ENCODE peak calls at places on chromosome 21, in nine cellular contexts. V, L, E, Y, I, W, H, K and R are unnamed samples.

GRCh38 chr21:37734846-37735245 is 181.4 kb downstream of the KCNJ6 start:
- DNase-seq in E (no peak), H (no peak), Y (no peak), I (no peak), L (no peak), W (no peak), K (no peak), V (no peak), R (no peak)

GRCh38 chr21:34743831-34744230 is 75.0 kb downstream of the CLIC6 start:
- DNase-seq in Y (no peak), K (no peak), L (no peak), H (peak), V (peak), I (peak), W (no peak), E (no peak), R (peak)

GRCh38 chr21:21183092-21183491 is 184.9 kb downstream of the NCAM2 start:
- DNase-seq in I (no peak), Y (no peak), W (no peak), K (no peak), H (no peak), L (no peak), V (no peak), E (no peak), R (no peak)

GRCh38 chr21:34885125-34885524 is 164.0 kb downstream of the RUNX1 start:
- DNase-seq in I (no peak), H (no peak), V (no peak), Y (no peak), W (no peak), E (no peak), L (no peak), K (no peak), R (no peak)

GRCh38 chr21:32572574-32573420 is 12.5 kb downstream of the TCP10L start:
- DNase-seq in E (no peak), V (no peak), I (peak), W (no peak), H (peak), Y (no peak), L (no peak), K (no peak), R (no peak)

GRCh38 chr21:45811136-45811535 is 167.6 kb downstream of the PCBP3 start:
- DNase-seq in L (no peak), K (no peak), Y (no peak), I (no peak), E (no peak), H (no peak), V (no peak), W (no peak), R (no peak)

GRCh38 chr21:34599534-34600101 is 15.3 kb downstream of the RCAN1 start:
- DNase-seq in K (no peak), V (no peak), E (peak), H (no peak), Y (no peak), W (no peak), I (no peak), L (no peak), R (peak)

GRCh38 chr21:37767984-37768383 is 148.3 kb downstream of the KCNJ6 start:
- DNase-seq in E (no peak), W (no peak), Y (no peak), K (no peak), I (no peak), H (peak), V (no peak), L (no peak), R (peak)

GRCh38 chr21:45120975-45121374 is 46.6 kb downstream of the ADARB1 start:
- DNase-seq in L (no peak), W (no peak), K (no peak), I (no peak), E (no peak), V (no peak), Y (peak), H (no peak), R (no peak)

GRCh38 chr21:32163386-32163785 is 115.5 kb downstream of the MIS18A start:
- DNase-seq in Y (no peak), H (no peak), W (no peak), I (no peak), K (no peak), L (no peak), E (no peak), V (no peak), R (no peak)

GRCh38 chr21:44353200-44353970 is at the start of gene TRPM2:
- DNase-seq in E (no peak), H (no peak), Y (no peak), I (no peak), V (peak), K (no peak), L (no peak), W (peak), R (peak)

GRCh38 chr21:44428281-44428942 is 26.9 kb upstream of the LRRC3 start:
- DNase-seq in L (peak), V (peak), H (peak), W (peak), E (peak), K (no peak), Y (peak), I (no peak), R (no peak)

GRCh38 chr21:38303300-38303699 is 46.5 kb downstream of the KCNJ15 start:
- DNase-seq in K (peak), H (peak), E (peak), L (no peak), Y (peak), W (no peak), V (peak), I (no peak), R (peak)

DNA sequence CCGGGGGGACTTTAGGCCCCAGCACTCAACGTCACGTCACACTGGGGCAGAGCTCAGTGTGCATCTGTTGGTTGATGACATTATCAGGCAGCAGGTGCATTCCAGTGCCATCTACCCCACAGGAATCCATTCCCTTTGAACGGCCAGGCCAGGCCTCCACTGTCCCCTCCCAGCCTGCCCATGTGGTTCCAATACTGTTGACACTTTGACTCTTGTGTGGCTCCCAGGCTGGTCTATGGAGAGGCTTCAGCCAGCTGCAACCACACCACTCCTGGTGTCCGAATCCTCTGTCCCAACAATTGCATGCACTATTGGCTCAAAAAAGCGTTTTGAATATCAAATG is 92.0 kb upstream of the SIM2 start:
- DNase-seq in E (no peak), V (no peak), K (no peak), I (no peak), H (no peak), L (no peak), W (no peak), Y (no peak), R (no peak)
- H3K4me3 ChIP-seq in E (no peak), V (no peak), K (no peak), I (no peak), H (no peak), L (no peak), W (no peak), Y (no peak), R (no peak)

GRCh38 chr21:26846036-26846931 is 1.1 kb upstream of the ADAMTS1 start:
- DNase-seq in H (peak), I (no peak), V (peak), L (peak), K (no peak), Y (peak), E (peak), W (peak), R (peak)
- H3K4me3 ChIP-seq in H (peak), I (peak), V (peak), L (peak), K (peak), Y (peak), E (peak), W (peak), R (peak)

DNA sequence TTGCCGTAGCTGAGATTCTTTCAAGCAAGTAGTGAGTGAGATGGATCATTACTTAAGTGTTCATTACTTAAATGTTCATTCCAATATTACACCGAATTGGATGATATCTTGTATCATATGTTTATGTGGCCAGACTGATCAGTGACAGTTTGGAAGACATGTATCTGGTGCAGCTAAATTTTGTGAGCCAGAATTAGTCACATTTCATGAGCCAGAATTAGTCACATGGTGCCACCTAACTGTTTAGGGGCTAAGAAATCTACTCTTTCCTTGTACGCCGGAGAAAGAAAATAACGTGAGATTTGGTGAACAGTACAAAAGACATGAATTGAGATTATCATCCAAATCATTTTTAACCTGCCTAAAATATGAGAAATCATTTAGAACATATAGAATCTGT is 355.7 kb downstream of the USP25 start:
- DNase-seq in I (no peak), K (no peak), L (no peak), H (no peak), Y (no peak), V (no peak), W (no peak), E (no peak), R (peak)
- H3K4me3 ChIP-seq in I (no peak), K (no peak), L (no peak), H (no peak), Y (no peak), V (no peak), W (no peak), E (no peak), R (no peak)

DNA sequence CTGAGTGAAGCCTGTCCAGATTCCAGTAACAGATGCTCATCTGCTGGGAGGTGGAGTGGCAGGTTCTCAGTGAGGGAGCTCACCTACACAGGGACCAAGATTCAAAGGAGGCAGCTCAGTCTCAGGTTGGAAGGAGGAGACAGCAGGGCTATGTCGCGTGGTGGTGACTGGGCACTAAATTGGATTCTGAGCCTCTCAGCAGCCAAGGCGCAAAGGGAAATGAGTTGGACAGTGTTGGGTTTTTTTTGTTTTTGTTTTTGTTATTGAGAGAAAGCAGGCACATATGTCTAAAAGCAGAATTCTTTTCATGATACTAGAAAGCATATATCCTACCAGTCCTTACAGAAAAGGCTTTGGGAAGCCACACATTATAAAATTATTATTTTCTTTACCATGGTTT is 26.2 kb downstream of the UMODL1 start:
- DNase-seq in W (peak), E (no peak), I (no peak), Y (no peak), K (peak), V (no peak), H (no peak), L (no peak), R (no peak)
- H3K4me3 ChIP-seq in W (no peak), E (no peak), I (no peak), Y (no peak), K (no peak), V (no peak), H (no peak), L (no peak), R (no peak)